ENCODE peak calls at places on chromosomes 4 and X, in ten cellular contexts. R is ELF-1; J is activated naive CD4-positive, alpha-beta T cell treated with Interleukin-2 at 50 U/mL for 16 hours; L is stimulated activated CD4-positive, alpha-beta T cell treated with anti-CD3 and anti-CD28 coated beads, Interleukin-4, amount 100 ng/mL, for 24 hours; B is stomach; S is NCI-H226; E is activated CD4-positive, alpha-beta T cell treated with anti-CD3 and anti-CD28 coated beads, Interleukin-2, amount 10 ng/mL, durations not matched to agents 7 days and 5 days; T is lung; Z is NCI-H1930; Y is T-helper 1 cell. I is an unnamed sample.
A peak's percentile ranks its signal among the peaks of the same experiment; 100 is the strongest.

GRCh38 chr4:108166441-108167315 is 2.1 kb downstream of the LEF1 start:
- DNase-seq in S (no peak), B (peak; percentile 54), T (no peak), Z (peak; percentile 60), E (peak; percentile 75), R (peak; percentile 90), Y (peak; percentile 45), J (peak; percentile 70), L (peak; percentile 69), I (peak; percentile 4)

GRCh38 chr4:112567536-112567935 is 51.6 kb upstream of the NEUROG2 start:
- DNase-seq in R (no peak), B (no peak), J (no peak), E (no peak), Z (no peak), T (no peak), Y (no peak), S (no peak), L (no peak), I (no peak)

GRCh38 chr4:45453258-45453841 is 670.5 kb downstream of the GABRG1 start:
- DNase-seq in L (no peak), S (no peak), R (peak; percentile 4), B (no peak), T (no peak), Y (no peak), Z (no peak), J (no peak), E (no peak), I (no peak)

GRCh38 chr4:20687894-20688293 is 12.4 kb upstream of the PACRGL start:
- DNase-seq in L (no peak), Y (no peak), B (no peak), T (no peak), S (peak; percentile 76), R (no peak), E (no peak), Z (no peak), J (no peak), I (no peak)

GRCh38 chr4:186144180-186144579 is 39.7 kb downstream of the FAM149A start:
- DNase-seq in T (no peak), R (peak; percentile 61), J (no peak), B (no peak), L (peak; percentile 14), S (no peak), Y (no peak), Z (no peak), E (no peak), I (no peak)

GRCh38 chrX:8743126-8743732 is 11.3 kb upstream of the ANOS1 start:
- DNase-seq in Z (peak; percentile 3), S (no peak), E (peak; percentile 51), B (peak; percentile 80), Y (peak; percentile 52), L (peak; percentile 55), R (peak; percentile 72), T (peak; percentile 48), J (peak; percentile 57), I (peak; percentile 53)

GRCh38 chrX:18424482-18425198 is 768 bp upstream of the CDKL5 start:
- DNase-seq in E (peak; percentile 15), Y (peak; percentile 6), T (no peak), B (no peak), L (peak; percentile 10), S (no peak), Z (peak; percentile 42), R (peak; percentile 74), J (peak; percentile 29), I (peak; percentile 1)

GRCh38 chr4:123651127-123651526 is 254.5 kb downstream of the SPRY1 start:
- DNase-seq in E (no peak), S (no peak), Y (no peak), R (no peak), T (no peak), J (no peak), B (no peak), Z (no peak), L (no peak), I (no peak)

GRCh38 chr4:140807491-140808257 is 51.5 kb upstream of the TBC1D9 start:
- DNase-seq in E (no peak), S (no peak), R (no peak), J (no peak), Z (no peak), B (no peak), Y (no peak), L (no peak), T (no peak), I (no peak)

GRCh38 chrX:118231464-118231863 is 114.4 kb upstream of the WDR44 start:
- DNase-seq in R (no peak), S (no peak), J (no peak), T (no peak), B (no peak), E (no peak), Z (no peak), Y (no peak), L (no peak), I (no peak)

GRCh38 chr4:175891863-175892262 is 79.8 kb upstream of the GPM6A start:
- DNase-seq in T (no peak), E (no peak), L (no peak), R (no peak), Y (no peak), Z (no peak), S (no peak), J (no peak), B (no peak), I (no peak)

GRCh38 chr4:164442167-164442566 is 311.8 kb upstream of the SMIM31 start:
- DNase-seq in T (no peak), R (no peak), S (no peak), J (no peak), Z (no peak), E (no peak), L (no peak), B (no peak), Y (no peak), I (no peak)

GRCh38 chr4:15955670-15956069 is 7.3 kb downstream of the FGFBP2 start:
- DNase-seq in Z (no peak), L (no peak), R (no peak), T (no peak), B (no peak), Y (no peak), S (no peak), J (no peak), E (no peak), I (no peak)

GRCh38 chrX:1464282-1465131 is 11.8 kb upstream of the ASMTL start:
- DNase-seq in T (peak; percentile 23), L (peak; percentile 36), Z (no peak), Y (no peak), B (peak; percentile 17), E (peak; percentile 49), R (no peak), J (peak; percentile 35), S (no peak), I (peak; percentile 56)

GRCh38 chr4:83855044-83855443 is 319.1 kb downstream of the GPAT3 start:
- DNase-seq in S (peak; percentile 96), R (no peak), J (no peak), E (no peak), Y (no peak), B (no peak), T (no peak), Z (no peak), L (no peak), I (no peak)

GRCh38 chr4:169658970-169659735 is 38.8 kb downstream of the CLCN3 start:
- DNase-seq in Y (no peak), S (no peak), J (no peak), L (no peak), R (no peak), Z (no peak), E (no peak), B (no peak), T (no peak), I (no peak)

GRCh38 chr4:137226221-137226620 is 306.1 kb downstream of the PCDH18 start:
- DNase-seq in E (no peak), J (no peak), S (no peak), T (no peak), Z (no peak), L (no peak), B (no peak), R (no peak), Y (no peak), I (no peak)

GRCh38 chr4:14446311-14446710 is 556.0 kb upstream of the CPEB2 start:
- DNase-seq in L (no peak), Y (no peak), B (no peak), Z (no peak), S (no peak), T (no peak), E (no peak), J (no peak), R (no peak), I (no peak)

GRCh38 chr4:108446554-108446953 is 173.8 kb upstream of the RPL34 start:
- DNase-seq in T (no peak), R (peak; percentile 44), J (no peak), Z (no peak), Y (no peak), B (no peak), S (no peak), L (no peak), E (no peak), I (no peak)

GRCh38 chr4:187480146-187481145 is 515.1 kb upstream of the ZFP42 start:
- DNase-seq in Y (no peak), T (no peak), Z (no peak), J (no peak), S (no peak), B (no peak), R (no peak), E (no peak), L (no peak), I (no peak)

GRCh38 chrX:125757794-125758564 is 408.1 kb downstream of the DCAF12L2 start:
- DNase-seq in E (no peak), R (no peak), T (no peak), L (no peak), B (no peak), J (no peak), S (no peak), Y (no peak), Z (no peak), I (no peak)

GRCh38 chr4:89708903-89709361 is 128.0 kb downstream of the SNCA start:
- DNase-seq in Z (no peak), R (peak; percentile 8), J (no peak), Y (no peak), E (no peak), B (no peak), T (no peak), L (no peak), S (no peak), I (no peak)

GRCh38 chr4:74325886-74326285 is 17.6 kb downstream of the EPGN start:
- DNase-seq in E (no peak), L (no peak), J (no peak), R (no peak), Y (no peak), B (no peak), S (no peak), T (no peak), Z (no peak), I (no peak)

GRCh38 chr4:121851354-121851753 is 18.9 kb downstream of the BBS7 start:
- DNase-seq in S (no peak), L (no peak), R (no peak), J (no peak), Y (no peak), B (no peak), E (no peak), T (no peak), Z (no peak), I (no peak)

GRCh38 chr4:8493484-8493883 is 52.9 kb downstream of the TRMT44 start:
- DNase-seq in Z (no peak), R (no peak), T (no peak), Y (no peak), S (no peak), B (no peak), E (no peak), L (no peak), J (no peak), I (no peak)